ENCODE peak calls at places on chromosomes 5 and 9, in four cellular contexts. B is ascending aorta, W is gastrocnemius medialis, S is adrenal gland. N is an unnamed sample.

GRCh38 chr9:22169732-22170131 is 160.6 kb upstream of the CDKN2B start:
- DNase-seq in B (no peak), W (no peak), S (no peak), N (no peak)

GRCh38 chr9:15725953-15726352 is 173.1 kb downstream of the CCDC171 start:
- DNase-seq in B (no peak), W (no peak), S (no peak), N (peak)

GRCh38 chr9:132901859-132902831 is 23.4 kb downstream of the SPACA9 start:
- DNase-seq in B (no peak), W (peak), S (peak), N (peak)

GRCh38 chr9:113701741-113702422 is 174.2 kb upstream of the ZNF618 start:
- DNase-seq in B (no peak), W (no peak), S (no peak), N (no peak)

GRCh38 chr5:107021575-107021974 is 649.2 kb downstream of the EFNA5 start:
- DNase-seq in B (no peak), W (no peak), S (no peak), N (no peak)

GRCh38 chr9:112308576-112308975 is 24.8 kb downstream of the PTBP3 start:
- DNase-seq in B (no peak), W (no peak), S (no peak), N (no peak)

GRCh38 chr5:137957948-137958347 is 68.7 kb downstream of the PKD2L2 start:
- DNase-seq in B (no peak), W (no peak), S (no peak), N (no peak)

GRCh38 chr5:1110930-1111726 is 735 bp downstream of the SLC12A7 start:
- DNase-seq in B (no peak), W (no peak), S (peak), N (no peak)

GRCh38 chr5:76801159-76801802 is 17.5 kb upstream of the F2RL1 start:
- DNase-seq in B (no peak), W (peak), S (no peak), N (peak)

GRCh38 chr9:19174127-19174921 is 47.0 kb upstream of the PLIN2 start:
- DNase-seq in B (peak), W (peak), S (peak), N (peak)

GRCh38 chr9:20379804-20380225 is 242.5 kb downstream of the MLLT3 start:
- DNase-seq in B (no peak), W (no peak), S (no peak), N (no peak)

GRCh38 chr5:25006734-25007133 is 362.0 kb upstream of the CDH10 start:
- DNase-seq in B (no peak), W (no peak), S (no peak), N (peak)

GRCh38 chr5:67617051-67617450 is 420.5 kb upstream of the CD180 start:
- DNase-seq in B (no peak), W (no peak), S (no peak), N (no peak)

GRCh38 chr9:69486498-69486897 is 161.5 kb downstream of the ENTREP1 start:
- DNase-seq in B (no peak), W (no peak), S (no peak), N (no peak)

GRCh38 chr5:112795342-112795741 is 57.7 kb downstream of the APC start:
- DNase-seq in B (no peak), W (no peak), S (no peak), N (no peak)

GRCh38 chr9:99353408-99353807 is 131.3 kb downstream of the SEC61B start:
- DNase-seq in B (no peak), W (no peak), S (no peak), N (peak)

GRCh38 chr5:10250804-10251276 is 760 bp downstream of the CCT5 start:
- DNase-seq in B (no peak), W (no peak), S (no peak), N (no peak)

GRCh38 chr5:37836173-37837100 is 3.4 kb downstream of the GDNF start:
- DNase-seq in B (no peak), W (no peak), S (no peak), N (no peak)

GRCh38 chr5:137615171-137615775 is 116.1 kb upstream of the SPOCK1 start:
- DNase-seq in B (no peak), W (no peak), S (no peak), N (no peak)

GRCh38 chr5:124065508-124065907 is 553.5 kb downstream of the CSNK1G3 start:
- DNase-seq in B (no peak), W (no peak), S (no peak), N (no peak)

GRCh38 chr5:172188893-172189692 is 1.1 kb upstream of the STK10 start:
- DNase-seq in B (no peak), W (no peak), S (no peak), N (peak)

GRCh38 chr5:172188033-172188892 is at the start of gene STK10:
- DNase-seq in B (peak), W (peak), S (peak), N (peak)

GRCh38 chr5:172185096-172185461 is 2.9 kb downstream of the STK10 start:
- DNase-seq in B (no peak), W (no peak), S (no peak), N (no peak)

GRCh38 chr5:172186114-172186695 is 1.8 kb downstream of the STK10 start:
- DNase-seq in B (no peak), W (no peak), S (no peak), N (no peak)

DNA sequence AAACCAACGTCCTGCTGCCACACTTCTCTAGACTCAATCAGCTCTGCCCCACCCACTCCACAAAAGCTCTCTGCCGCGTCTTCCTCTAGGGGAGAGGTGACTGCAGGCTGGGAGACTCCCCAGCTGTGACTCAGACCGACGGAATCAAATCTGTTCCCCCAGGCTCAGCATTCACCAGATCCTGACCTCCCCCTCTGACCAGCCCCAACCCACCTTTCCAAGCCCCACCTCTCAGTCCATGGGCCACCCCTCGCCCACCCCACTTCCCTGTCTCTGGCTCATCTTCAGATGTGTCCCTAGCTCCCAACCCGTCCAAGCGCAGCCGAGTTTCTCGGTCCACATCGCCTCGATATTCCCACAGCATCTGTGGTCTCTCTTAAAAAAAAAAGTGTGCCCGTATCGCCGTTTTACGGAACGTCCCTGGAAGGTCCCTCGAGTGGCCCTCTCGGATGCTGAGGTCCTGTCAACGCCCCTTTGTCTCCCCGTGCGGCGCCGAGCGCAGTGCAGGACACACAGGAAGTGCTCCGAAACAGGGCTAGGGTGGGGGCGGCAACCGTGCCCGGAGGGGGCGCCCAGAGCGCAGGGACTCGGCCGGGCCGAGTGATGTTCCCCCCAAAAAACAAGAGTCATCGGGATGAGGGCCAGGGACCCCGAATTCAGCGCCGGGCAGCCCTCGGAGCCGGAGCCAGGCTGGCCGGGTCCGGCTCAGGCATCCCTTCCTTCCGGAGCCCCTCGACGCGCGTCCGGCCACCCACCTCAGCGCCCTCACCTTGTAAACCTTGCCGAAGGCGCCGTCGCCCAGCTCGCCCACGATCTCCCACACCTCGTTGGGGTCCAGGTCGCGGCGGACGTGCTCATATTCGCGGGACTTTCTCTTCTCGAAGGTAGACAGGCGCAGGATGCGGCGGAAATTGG is 649 bp downstream of the STK10 start:
- DNase-seq in B (peak), W (no peak), S (peak), N (peak)
- H3K4me3 ChIP-seq in B (peak), W (peak), S (peak), N (peak)

GRCh38 chr9:87883990-87884389 is 1.3 kb downstream of the SPATA31E1 start:
- DNase-seq in B (no peak), W (no peak), S (no peak), N (no peak)
- TF ChIP-seq CTCF in B (no peak), W (no peak), S (no peak), N (peak)

GRCh38 chr9:35257986-35258664 is 96.3 kb downstream of the UNC13B start:
- DNase-seq in B (no peak), W (no peak), S (no peak), N (no peak)
- H3K4me3 ChIP-seq in B (no peak), W (no peak), S (no peak), N (no peak)

DNA sequence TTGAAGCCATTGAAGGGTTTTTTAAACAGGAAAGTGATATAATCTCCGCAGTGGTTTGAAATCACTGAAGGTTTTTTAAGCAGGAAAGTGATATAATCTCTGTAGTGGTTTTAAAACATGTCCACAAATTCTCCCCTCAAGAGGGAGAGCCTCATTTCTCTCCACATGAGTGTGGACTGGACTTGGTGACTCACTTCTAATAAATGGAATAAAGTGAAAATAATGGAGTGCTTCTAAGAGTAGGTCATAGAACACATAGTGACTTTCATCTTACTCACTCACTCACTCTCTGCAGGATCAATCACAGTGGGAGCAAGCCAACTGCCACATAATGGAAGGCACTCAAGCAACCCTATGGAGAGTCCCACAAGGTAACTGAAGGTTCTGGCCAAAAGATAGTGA is 12.0 kb downstream of the CTNNAL1 start:
- DNase-seq in B (no peak), W (no peak), S (no peak), N (peak)
- TF ChIP-seq CTCF in B (no peak), W (no peak), S (no peak), N (no peak)

DNA sequence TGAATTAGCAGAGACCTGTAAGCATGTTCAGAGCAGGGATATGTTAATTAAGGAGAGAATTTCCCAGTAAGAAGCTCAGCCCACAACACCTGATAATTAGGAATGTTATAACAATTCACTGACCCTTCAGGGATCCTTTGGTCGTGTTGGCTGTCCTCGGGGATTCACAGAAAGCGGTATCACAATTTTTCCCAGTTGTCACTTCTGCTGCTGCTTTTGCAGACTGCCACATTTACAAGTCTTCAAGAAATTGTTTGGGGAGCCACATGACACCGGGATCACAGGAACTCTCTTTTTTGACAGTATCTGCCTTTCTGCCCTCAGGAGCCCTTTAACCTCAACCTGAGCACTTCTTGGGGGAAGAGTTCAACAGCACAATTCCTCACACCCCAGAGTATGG is 265.5 kb downstream of the GLIS3 start:
- DNase-seq in B (no peak), W (no peak), S (no peak), N (no peak)
- H3K4me3 ChIP-seq in B (no peak), W (no peak), S (no peak), N (no peak)

GRCh38 chr9:136344544-136345280 is 17.4 kb downstream of the GPSM1 start:
- DNase-seq in B (no peak), W (no peak), S (no peak), N (no peak)

GRCh38 chr9:136346157-136346481 is 17.4 kb downstream of the DNLZ start:
- DNase-seq in B (no peak), W (no peak), S (no peak), N (no peak)

GRCh38 chr9:136346927-136347465 is 16.5 kb downstream of the DNLZ start:
- DNase-seq in B (no peak), W (no peak), S (no peak), N (no peak)

GRCh38 chr9:136343884-136344269 is 16.5 kb downstream of the GPSM1 start:
- DNase-seq in B (no peak), W (no peak), S (no peak), N (no peak)

DNA sequence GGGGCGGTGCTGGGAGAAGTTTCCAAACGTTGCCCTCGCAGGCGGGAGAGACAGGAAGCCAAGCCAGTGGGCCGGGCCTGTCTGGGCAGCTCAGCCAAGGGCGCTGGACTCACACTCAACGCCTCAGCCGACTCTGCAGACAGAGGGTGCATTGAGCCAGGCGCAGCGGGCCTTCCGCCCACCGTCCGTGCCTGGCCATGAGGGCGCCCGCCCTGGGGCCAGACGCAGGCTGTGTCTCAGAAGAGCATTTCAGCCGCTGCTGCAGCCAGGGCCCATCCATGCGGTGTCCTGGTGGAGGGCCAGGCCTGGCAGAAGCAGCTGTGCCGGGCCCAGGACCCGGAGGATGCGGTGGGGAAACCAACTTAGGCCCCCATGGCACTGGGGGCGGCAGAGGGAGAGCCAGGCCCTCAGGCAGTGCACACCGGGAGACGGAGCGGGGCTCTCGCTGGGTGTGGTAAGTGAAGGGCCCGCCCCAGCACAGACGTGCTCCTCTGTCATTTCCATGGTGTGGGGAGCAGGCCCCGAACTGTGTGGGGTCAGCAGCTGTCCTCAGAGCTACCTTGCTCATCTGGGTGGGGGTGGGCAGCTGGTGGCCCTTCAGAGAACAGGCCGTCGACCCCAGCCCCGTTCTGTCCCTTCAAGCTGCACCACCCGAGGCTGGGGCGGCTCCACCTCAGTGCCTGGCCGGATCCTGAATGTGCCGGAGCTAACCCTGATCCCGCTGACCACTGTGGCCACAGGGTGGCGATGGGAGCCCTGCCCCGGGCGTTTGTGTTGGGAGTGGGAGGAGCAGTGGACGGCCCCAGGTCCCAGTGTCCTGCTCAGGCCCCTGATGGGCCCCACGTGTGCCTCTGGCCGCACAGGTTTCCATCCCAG is 18.0 kb downstream of the DNLZ start:
- DNase-seq in B (peak), W (peak), S (peak), N (no peak)
- TF ChIP-seq CTCF in B (peak), W (no peak), S (peak), N (peak)

N was measured in astrocyte of the cerebellum.